ENCODE peak calls at places on chromosome 21, in five cellular contexts. Z, N, E, J and Y are unnamed samples.
A peak's percentile ranks its signal among the peaks of the same experiment; 100 is the strongest.

GRCh38 chr21:30444204-30444603 is 4.1 kb downstream of the KRTAP15-1 start:
- DNase-seq in E (no peak), N (no peak), Z (no peak), J (peak; percentile 34), Y (no peak)

GRCh38 chr21:28779914-28780313 is 212.8 kb downstream of the LTN1 start:
- DNase-seq in Z (no peak), E (no peak), J (no peak), N (no peak), Y (no peak)

GRCh38 chr21:17667256-17667655 is 54.6 kb upstream of the BTG3 start:
- DNase-seq in Z (no peak), E (no peak), J (peak; percentile 76), N (peak; percentile 30), Y (no peak)

GRCh38 chr21:29938968-29939858 is 583 bp downstream of the GRIK1 start:
- DNase-seq in J (peak; percentile 52), E (peak; percentile 0), Z (no peak), N (no peak), Y (no peak)

GRCh38 chr21:34782666-34783365 is 114.0 kb downstream of the CLIC6 start:
- DNase-seq in J (no peak), N (no peak), Z (no peak), E (no peak), Y (no peak)

GRCh38 chr21:38472709-38473108 is 25.6 kb downstream of the ERG start:
- DNase-seq in E (no peak), N (no peak), J (peak; percentile 49), Z (no peak), Y (no peak)

GRCh38 chr21:34192646-34193285 is 119.4 kb downstream of the MRPS6 start:
- DNase-seq in Z (no peak), J (no peak), N (no peak), E (no peak), Y (no peak)

GRCh38 chr21:33820371-33820770 is 95.2 kb downstream of the ATP5PO start:
- DNase-seq in Z (no peak), N (no peak), E (no peak), J (no peak), Y (no peak)

GRCh38 chr21:37564341-37564923 is 197.9 kb downstream of the DYRK1A start:
- DNase-seq in E (peak; percentile 99), J (peak; percentile 64), N (peak; percentile 99), Z (peak; percentile 100), Y (peak; percentile 76)

GRCh38 chr21:33126569-33126968 is 56.6 kb downstream of the OLIG1 start:
- DNase-seq in E (no peak), N (no peak), Z (no peak), J (no peak), Y (no peak)

GRCh38 chr21:31728952-31729351 is 3.0 kb downstream of the SCAF4 start:
- DNase-seq in Z (peak; percentile 25), J (no peak), E (no peak), N (no peak), Y (no peak)

GRCh38 chr21:34844924-34845238 is 176.1 kb downstream of the CLIC6 start:
- DNase-seq in E (no peak), N (no peak), J (no peak), Z (no peak), Y (no peak)

GRCh38 chr21:37580690-37581089 is 214.1 kb downstream of the DYRK1A start:
- DNase-seq in J (no peak), E (no peak), N (no peak), Z (no peak), Y (no peak)

GRCh38 chr21:36966846-36967657 is 583 bp upstream of the HLCS start:
- DNase-seq in E (no peak), J (no peak), N (no peak), Z (no peak), Y (no peak)

GRCh38 chr21:27570306-27570868 is 603.5 kb upstream of the ADAMTS5 start:
- DNase-seq in E (peak; percentile 86), N (peak; percentile 96), Z (peak; percentile 94), J (no peak), Y (no peak)

GRCh38 chr21:17128132-17128531 is 384.7 kb upstream of the CXADR start:
- DNase-seq in Z (no peak), N (no peak), J (no peak), E (no peak), Y (no peak)

GRCh38 chr21:17925000-17925610 is 105.9 kb upstream of the C21orf91 start:
- DNase-seq in N (peak; percentile 68), J (peak; percentile 61), Z (peak; percentile 54), E (peak; percentile 35), Y (peak; percentile 58)

GRCh38 chr21:27219068-27219467 is 252.2 kb upstream of the ADAMTS5 start:
- DNase-seq in E (peak; percentile 32), N (peak; percentile 67), J (no peak), Z (peak; percentile 58), Y (no peak)

GRCh38 chr21:34517491-34518245 is 5.7 kb upstream of the KCNE1 start:
- DNase-seq in Z (no peak), J (no peak), E (no peak), N (no peak), Y (no peak)

GRCh38 chr21:17442174-17442573 is 70.7 kb upstream of the CXADR start:
- DNase-seq in J (no peak), N (no peak), Z (no peak), E (no peak), Y (no peak)

GRCh38 chr21:31913191-31913608 is 40.4 kb downstream of the HUNK start:
- DNase-seq in J (no peak), N (no peak), Z (no peak), E (no peak), Y (no peak)

GRCh38 chr21:35136586-35137254 is 87.6 kb upstream of the RUNX1 start:
- DNase-seq in Z (peak; percentile 62), N (peak; percentile 82), E (peak; percentile 91), J (no peak), Y (peak; percentile 22)

GRCh38 chr21:29130234-29130993 is at the start of gene MAP3K7CL:
- DNase-seq in J (no peak), N (peak; percentile 94), E (peak; percentile 100), Z (peak; percentile 100), Y (no peak)

GRCh38 chr21:31374430-31374829 is 30.4 kb upstream of the TIAM1 start:
- DNase-seq in N (no peak), Z (no peak), J (no peak), E (no peak), Y (no peak)

GRCh38 chr21:35204850-35205564 is 155.9 kb upstream of the RUNX1 start:
- DNase-seq in Z (peak; percentile 98), J (no peak), E (peak; percentile 95), N (no peak), Y (peak; percentile 60)

GRCh38 chr21:27221084-27221483 is 254.2 kb upstream of the ADAMTS5 start:
- DNase-seq in E (no peak), Z (no peak), N (no peak), J (no peak), Y (no peak)

GRCh38 chr21:41168391-41169257 is 664 bp downstream of the BACE2 start:
- DNase-seq in Z (peak; percentile 68), N (peak; percentile 53), J (peak; percentile 51), E (peak; percentile 72), Y (peak; percentile 67)

GRCh38 chr21:32415451-32415850 is 2.9 kb downstream of the EVA1C start:
- DNase-seq in E (no peak), N (no peak), Z (no peak), J (no peak), Y (no peak)

GRCh38 chr21:28138272-28138671 is 854.4 kb downstream of the LTN1 start:
- DNase-seq in E (peak; percentile 3), Z (peak; percentile 25), J (no peak), N (no peak), Y (no peak)

GRCh38 chr21:16870116-16870515 is 642.7 kb upstream of the CXADR start:
- DNase-seq in Z (peak; percentile 5), J (no peak), E (no peak), N (no peak), Y (no peak)

GRCh38 chr21:32994305-32994704 is 31.4 kb upstream of the OLIG2 start:
- DNase-seq in J (no peak), N (no peak), Z (peak; percentile 31), E (no peak), Y (no peak)

GRCh38 chr21:36126621-36127110 is 8.2 kb upstream of the CBR3 start:
- DNase-seq in E (no peak), N (no peak), Z (no peak), J (peak; percentile 11), Y (no peak)

GRCh38 chr21:42632771-42633690 is 20.4 kb upstream of the PDE9A start:
- DNase-seq in Z (no peak), N (no peak), J (no peak), E (no peak), Y (no peak)
- H3K9ac ChIP-seq in Z (no peak overlapping the region), N (no peak overlapping the region), J (no peak overlapping the region), E (no peak overlapping the region), Y (no peak overlapping the region)

GRCh38 chr21:44919111-44919912 is 1.4 kb downstream of the ITGB2 start:
- DNase-seq in Z (no peak), J (no peak), E (no peak), N (no peak), Y (no peak)
- H3K9ac ChIP-seq in Z (no peak overlapping the region), J (no peak overlapping the region), E (no peak overlapping the region), N (no peak overlapping the region), Y (no peak overlapping the region)

GRCh38 chr21:39637197-39637970 is 24.6 kb downstream of the B3GALT5 start:
- DNase-seq in Z (no peak), E (no peak), J (peak; percentile 64), N (no peak), Y (peak; percentile 90)
- H3K9ac ChIP-seq in Z (no peak overlapping the region), E (no peak overlapping the region), J (no peak overlapping the region), N (no peak overlapping the region), Y (peak overlapping the region; percentile 61)

GRCh38 chr21:45512626-45513002 is 29.6 kb downstream of the SLC19A1 start:
- DNase-seq in Z (no peak), E (no peak), N (no peak), J (no peak), Y (no peak)

GRCh38 chr21:45513003-45513706 is 29.1 kb downstream of the SLC19A1 start:
- DNase-seq in E (no peak), N (no peak), J (no peak), Z (no peak), Y (no peak)

GRCh38 chr21:45514311-45515021 is 27.8 kb downstream of the SLC19A1 start:
- DNase-seq in N (no peak), J (no peak), E (no peak), Z (no peak), Y (no peak)

GRCh38 chr21:45515241-45516061 is 26.8 kb downstream of the SLC19A1 start:
- DNase-seq in E (no peak), Z (no peak), N (no peak), J (peak; percentile 65), Y (no peak)

DNA sequence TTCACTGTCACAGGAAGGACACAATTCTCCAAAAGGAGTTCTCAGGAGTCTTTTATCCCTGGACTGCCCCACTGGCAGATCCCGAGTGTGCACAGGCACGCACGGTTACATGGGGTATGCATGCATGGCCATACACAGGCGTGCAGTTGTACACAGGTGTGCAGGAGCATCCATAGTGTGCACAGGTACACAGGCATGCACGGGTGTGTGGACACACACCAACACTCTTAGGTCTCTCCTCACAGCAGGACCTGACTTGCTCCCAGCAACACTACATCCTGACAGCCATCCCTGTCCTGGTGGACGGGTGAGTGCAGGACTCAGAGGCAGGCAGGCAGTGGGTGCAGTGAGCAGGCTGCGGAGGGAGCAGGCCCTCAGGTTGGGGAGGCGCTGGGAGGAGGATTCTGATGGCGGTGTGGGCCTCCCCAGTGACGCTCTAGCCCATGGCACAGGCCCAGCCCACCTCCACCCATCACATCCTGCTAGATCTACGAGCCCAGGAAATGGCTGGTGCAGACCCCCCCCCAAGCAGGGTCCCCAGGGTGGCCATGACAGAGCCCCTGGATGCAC is 28.4 kb downstream of the SLC19A1 start:
- DNase-seq in N (no peak), Z (no peak), E (no peak), J (no peak), Y (no peak)
- H3K9ac ChIP-seq in N (no peak overlapping the region), Z (no peak overlapping the region), E (no peak overlapping the region), J (no peak overlapping the region), Y (no peak overlapping the region)